ENCODE peak calls at places on chromosomes 3 and 15, in four cellular contexts. V is cardiac muscle cell, N is fibroblast of lung, E is heart left ventricle. B is an unnamed sample.

GRCh38 chr3:58749948-58750347 is 83.4 kb upstream of the FAM3D start:
- DNase-seq in E (no peak), V (no peak), N (no peak), B (no peak)

GRCh38 chr15:36982441-36982840 is 117.9 kb downstream of the MEIS2 start:
- DNase-seq in N (peak; percentile 40), V (peak; percentile 41), E (no peak), B (no peak)

GRCh38 chr15:27480642-27481041 is 509.7 kb downstream of the GABRG3 start:
- DNase-seq in V (no peak), N (no peak), E (no peak), B (no peak)

GRCh38 chr3:172766718-172767405 is 16.3 kb downstream of the ECT2 start:
- DNase-seq in E (no peak), N (no peak), V (no peak), B (no peak)

GRCh38 chr3:114861666-114862065 is 285.4 kb downstream of the ZBTB20 start:
- DNase-seq in N (no peak), V (no peak), E (no peak), B (no peak)

GRCh38 chr3:40620151-40620550 is 95.4 kb downstream of the ZNF621 start:
- DNase-seq in V (no peak), E (no peak), N (no peak), B (no peak)

GRCh38 chr15:65638681-65639089 is 16.9 kb downstream of the SLC24A1 start:
- DNase-seq in E (peak; percentile 20), N (peak; percentile 86), V (peak; percentile 87), B (no peak)

GRCh38 chr15:92930776-92931175 is 30.7 kb downstream of the CHD2 start:
- DNase-seq in N (peak; percentile 84), E (no peak), V (peak; percentile 56), B (no peak)

GRCh38 chr15:51888593-51889195 is 59.2 kb downstream of the TMOD3 start:
- DNase-seq in V (peak; percentile 44), N (peak; percentile 49), E (no peak), B (no peak)

GRCh38 chr3:66110840-66111239 is 72.1 kb upstream of the MAGI1 start:
- DNase-seq in E (peak; percentile 25), N (peak; percentile 43), V (peak; percentile 91), B (no peak)

GRCh38 chr3:175983369-175983768 is 1124.2 kb downstream of the NAALADL2 start:
- DNase-seq in V (no peak), N (no peak), E (no peak), B (no peak)

GRCh38 chr3:96086018-96086417 is 728.4 kb upstream of the EPHA6 start:
- DNase-seq in E (no peak), V (no peak), N (no peak), B (no peak)

GRCh38 chr3:59754456-59754855 is 704.6 kb upstream of the CFAP20DC start:
- DNase-seq in E (no peak), N (no peak), V (no peak), B (no peak)

GRCh38 chr15:40470423-40471104 is at the start of gene CHST14:
- DNase-seq in N (peak; percentile 45), E (peak; percentile 70), V (peak; percentile 58), B (peak; percentile 72)

GRCh38 chr3:175743733-175744400 is 884.7 kb downstream of the NAALADL2 start:
- DNase-seq in V (peak; percentile 5), N (peak; percentile 28), E (no peak), B (no peak)

GRCh38 chr3:43707998-43708397 is 17.3 kb downstream of the ABHD5 start:
- DNase-seq in E (no peak), V (peak; percentile 86), N (peak; percentile 90), B (no peak)

GRCh38 chr3:49869525-49870126 is at the start of gene CAMKV:
- DNase-seq in E (no peak), V (no peak), N (no peak), B (no peak)

GRCh38 chr15:67820992-67821783 is 4.1 kb upstream of the SKOR1 start:
- DNase-seq in V (peak; percentile 70), E (peak; percentile 43), N (peak; percentile 56), B (peak; percentile 78)

GRCh38 chr3:7504886-7505775 is 644.2 kb downstream of the GRM7 start:
- DNase-seq in V (peak; percentile 96), E (peak; percentile 46), N (peak; percentile 88), B (no peak)

GRCh38 chr15:76996526-76997401 is 1.8 kb downstream of the PSTPIP1 start:
- DNase-seq in E (peak; percentile 49), V (peak; percentile 57), N (peak; percentile 12), B (no peak)

GRCh38 chr3:32316319-32316718 is 75.3 kb upstream of the CMTM7 start:
- DNase-seq in E (no peak), N (no peak), V (no peak), B (no peak)

GRCh38 chr3:161558256-161558655 is 61.6 kb downstream of the OTOL1 start:
- DNase-seq in V (no peak), N (no peak), E (no peak), B (peak; percentile 15)

GRCh38 chr3:126554560-126555525 is 3.9 kb downstream of the C3orf22 start:
- DNase-seq in V (no peak), E (no peak), N (no peak), B (peak; percentile 34)

GRCh38 chr15:39997031-39997430 is 42.0 kb downstream of the SRP14 start:
- DNase-seq in E (no peak), N (no peak), V (no peak), B (no peak)

GRCh38 chr3:186057594-186057993 is 51.3 kb downstream of the ETV5 start:
- DNase-seq in V (peak; percentile 81), N (peak; percentile 91), E (no peak), B (no peak)

GRCh38 chr3:45110185-45110833 is 35.9 kb downstream of the CDCP1 start:
- DNase-seq in V (no peak), E (no peak), N (no peak), B (no peak)

GRCh38 chr3:144496116-144496835 is 524.7 kb downstream of the DIPK2A start:
- DNase-seq in E (no peak), N (peak; percentile 6), V (no peak), B (no peak)

GRCh38 chr15:82536409-82537350 is 3.6 kb downstream of the RPS17 start:
- DNase-seq in N (no peak), V (no peak), E (no peak), B (no peak)

GRCh38 chr15:83288381-83288801 is 3.9 kb upstream of the BNC1 start:
- DNase-seq in V (no peak), E (no peak), N (no peak), B (no peak)

GRCh38 chr3:150899141-150899540 is 6.1 kb downstream of the MINDY4B start:
- DNase-seq in E (no peak), N (no peak), V (no peak), B (no peak)

GRCh38 chr3:47250309-47251060 is 32.1 kb downstream of the KIF9 start:
- DNase-seq in V (peak; percentile 56), N (peak; percentile 45), E (peak; percentile 54), B (peak; percentile 66)

GRCh38 chr3:182487621-182488020 is 305.7 kb upstream of the ATP11B start:
- DNase-seq in E (no peak), N (no peak), V (no peak), B (no peak)

GRCh38 chr3:2172561-2173171 is 74.0 kb downstream of the CNTN4 start:
- DNase-seq in E (no peak), V (no peak), N (no peak), B (no peak)

GRCh38 chr3:81581966-81582599 is 179.4 kb downstream of the GBE1 start:
- DNase-seq in N (peak; percentile 62), V (peak; percentile 62), E (no peak), B (no peak)

GRCh38 chr15:75727851-75728715 is 15.4 kb upstream of the CSPG4 start:
- DNase-seq in V (peak; percentile 47), E (peak; percentile 49), N (no peak), B (peak; percentile 78)

GRCh38 chr3:15694628-15695027 is 93.1 kb downstream of the BTD start:
- DNase-seq in V (no peak), E (no peak), N (no peak), B (no peak)

GRCh38 chr3:118909751-118910150 is 124.9 kb downstream of the IGSF11 start:
- DNase-seq in V (no peak), N (no peak), E (no peak), B (no peak)

GRCh38 chr3:16026753-16027152 is 147.7 kb upstream of the GALNT15 start:
- DNase-seq in N (peak; percentile 65), V (peak; percentile 3), E (no peak), B (no peak)

GRCh38 chr3:140753865-140754754 is 76.2 kb downstream of the TRIM42 start:
- DNase-seq in E (no peak), N (no peak), V (no peak), B (no peak)
- TF ChIP-seq CTCF in E (no peak), N (no peak), V (no peak), B (no peak)

DNA sequence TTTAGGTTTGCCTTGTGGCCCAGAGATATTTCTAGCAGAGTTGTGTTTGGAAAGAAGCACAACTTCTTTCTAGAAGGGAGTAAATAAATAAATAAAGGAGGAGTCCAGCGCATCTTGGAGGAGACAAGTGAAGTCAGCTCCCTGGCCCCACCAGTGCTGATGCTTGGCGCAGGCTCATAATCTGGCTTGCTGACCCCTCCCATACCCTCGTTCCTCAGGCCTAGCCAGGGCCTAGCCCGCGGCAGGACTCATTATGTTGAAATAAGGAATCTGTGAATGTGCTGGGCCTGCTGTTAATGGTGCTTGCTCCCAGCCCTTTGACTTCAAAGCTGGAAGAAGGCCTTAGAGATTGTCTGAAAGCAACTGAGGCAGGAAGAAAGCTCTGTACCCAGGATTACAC is 3.1 kb downstream of the ZNF710 start:
- DNase-seq in E (peak; percentile 37), N (peak; percentile 57), V (peak; percentile 47), B (peak; percentile 62)
- H3K4me3 ChIP-seq in E (no peak overlapping the region), N (peak overlapping the region; percentile 74), V (no peak overlapping the region), B (no peak overlapping the region)

DNA sequence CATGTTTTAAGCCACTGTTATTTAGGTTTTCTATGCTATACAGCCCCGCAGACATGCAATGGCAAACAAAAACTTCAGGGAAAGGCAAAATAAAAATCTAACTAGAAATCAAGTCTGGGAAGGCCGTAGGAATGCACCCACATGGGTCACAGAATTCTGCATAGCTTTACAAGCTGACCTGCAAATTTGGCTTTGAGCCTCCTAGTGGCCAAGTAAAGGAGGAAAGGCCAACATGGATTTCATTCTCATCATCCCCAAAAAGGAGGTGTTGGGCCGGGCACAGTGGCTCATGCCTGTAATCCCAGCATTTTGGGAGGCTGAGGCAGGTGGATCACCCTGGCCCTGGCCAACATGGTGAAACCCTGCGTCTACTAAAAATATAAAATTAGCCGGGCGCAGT is 124.3 kb downstream of the FBLN2 start:
- DNase-seq in E (no peak), N (no peak), V (no peak), B (peak; percentile 24)
- TF ChIP-seq CTCF in E (no peak), N (no peak), V (peak; percentile 38), B (no peak)

DNA sequence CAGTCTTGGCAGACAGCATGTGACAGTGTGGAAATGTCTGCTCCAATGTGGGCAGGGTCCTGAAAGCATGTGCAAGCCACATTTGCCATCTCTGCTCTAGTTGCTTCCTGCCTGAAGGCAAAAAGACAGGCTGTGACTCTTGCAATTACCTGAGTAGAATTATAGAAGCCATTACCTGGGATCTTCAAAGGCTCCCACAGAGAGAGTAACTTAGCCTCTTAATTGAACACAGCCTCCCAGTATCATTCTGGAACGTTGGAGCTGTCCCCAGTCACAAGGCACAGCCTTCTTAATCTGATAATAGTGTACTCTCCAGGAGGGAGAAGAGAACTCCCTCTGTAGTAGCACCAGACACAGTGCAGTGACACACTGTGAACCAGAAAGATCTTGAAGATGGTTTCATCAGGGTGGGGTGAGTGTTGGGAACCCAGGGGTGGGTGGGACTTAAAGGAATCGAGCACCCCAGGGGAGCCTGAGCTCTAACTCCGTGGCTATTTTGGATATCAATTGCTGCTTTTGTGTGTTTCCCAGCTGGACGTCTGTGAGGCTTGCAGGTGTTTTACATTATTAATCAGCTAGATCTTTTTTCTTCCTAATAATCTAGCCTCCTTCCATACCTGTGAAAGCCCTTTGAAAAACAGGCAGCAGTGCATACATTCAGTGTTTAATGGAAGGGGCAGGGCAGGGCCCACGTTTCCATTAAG is 40.6 kb upstream of the GLCE start:
- DNase-seq in V (no peak), E (no peak), N (no peak), B (no peak)
- H3K4me3 ChIP-seq in V (no peak overlapping the region), E (no peak overlapping the region), N (no peak overlapping the region), B (no peak overlapping the region)

B was measured in psoas muscle.